ENCODE peak calls at places on chromosomes 3 and 15, in ten cellular contexts. One of them, this sample, is unnamed. For H3K36me3, the result is how much of the 10 kb centered on the place peaks cover.

GRCh38 chr3:113193719-113194118 is 17.6 kb upstream of the BOC start:
- DNase-seq in endothelial cell of umbilical vein: no peak
- DNase-seq in uterus: no peak
- DNase-seq in heart left ventricle: no peak
- DNase-seq in ascending aorta: no peak
- DNase-seq in neuronal stem cell: no peak
- DNase-seq in HAP-1: no peak
- DNase-seq in PC-9: no peak
- DNase-seq in esophagus squamous epithelium: no peak
- DNase-seq in MG63: no peak
- DNase-seq in this sample: no peak

GRCh38 chr3:55646121-55646520 is 159.0 kb upstream of the WNT5A start:
- DNase-seq in endothelial cell of umbilical vein: no peak
- DNase-seq in uterus: no peak
- DNase-seq in heart left ventricle: no peak
- DNase-seq in ascending aorta: no peak
- DNase-seq in neuronal stem cell: no peak
- DNase-seq in HAP-1: no peak
- DNase-seq in PC-9: no peak
- DNase-seq in esophagus squamous epithelium: no peak
- DNase-seq in MG63: no peak
- DNase-seq in this sample: no peak

GRCh38 chr15:74631935-74632560 is 16.4 kb downstream of the CLK3 start:
- DNase-seq in endothelial cell of umbilical vein: peak
- DNase-seq in uterus: peak
- DNase-seq in heart left ventricle: no peak
- DNase-seq in ascending aorta: no peak
- DNase-seq in neuronal stem cell: peak
- DNase-seq in HAP-1: peak
- DNase-seq in PC-9: no peak
- DNase-seq in esophagus squamous epithelium: no peak
- DNase-seq in MG63: peak
- DNase-seq in this sample: peak

GRCh38 chr15:78206326-78207109 is 27.8 kb downstream of the ACSBG1 start:
- DNase-seq in endothelial cell of umbilical vein: no peak
- DNase-seq in uterus: no peak
- DNase-seq in heart left ventricle: no peak
- DNase-seq in ascending aorta: peak
- DNase-seq in neuronal stem cell: no peak
- DNase-seq in HAP-1: peak
- DNase-seq in PC-9: peak
- DNase-seq in esophagus squamous epithelium: no peak
- DNase-seq in MG63: peak
- DNase-seq in this sample: peak

GRCh38 chr3:138479355-138479964 is 45.0 kb downstream of the ESYT3 start:
- DNase-seq in endothelial cell of umbilical vein: peak
- DNase-seq in uterus: no peak
- DNase-seq in heart left ventricle: no peak
- DNase-seq in ascending aorta: no peak
- DNase-seq in neuronal stem cell: peak
- DNase-seq in HAP-1: peak
- DNase-seq in PC-9: no peak
- DNase-seq in esophagus squamous epithelium: no peak
- DNase-seq in MG63: no peak
- DNase-seq in this sample: peak

GRCh38 chr15:52746162-52746721 is 43.9 kb downstream of the ONECUT1 start:
- DNase-seq in endothelial cell of umbilical vein: no peak
- DNase-seq in uterus: no peak
- DNase-seq in heart left ventricle: no peak
- DNase-seq in ascending aorta: no peak
- DNase-seq in neuronal stem cell: no peak
- DNase-seq in HAP-1: no peak
- DNase-seq in PC-9: no peak
- DNase-seq in esophagus squamous epithelium: no peak
- DNase-seq in MG63: no peak
- DNase-seq in this sample: no peak

GRCh38 chr15:84883916-84884781 is at the start of gene SLC28A1:
- DNase-seq in endothelial cell of umbilical vein: no peak
- DNase-seq in uterus: no peak
- DNase-seq in heart left ventricle: peak
- DNase-seq in ascending aorta: no peak
- DNase-seq in neuronal stem cell: no peak
- DNase-seq in HAP-1: no peak
- DNase-seq in PC-9: no peak
- DNase-seq in esophagus squamous epithelium: no peak
- DNase-seq in MG63: no peak
- DNase-seq in this sample: no peak

GRCh38 chr15:64010719-64011118 is 35.6 kb downstream of the DAPK2 start:
- DNase-seq in endothelial cell of umbilical vein: peak
- DNase-seq in uterus: peak
- DNase-seq in heart left ventricle: peak
- DNase-seq in ascending aorta: peak
- DNase-seq in neuronal stem cell: no peak
- DNase-seq in HAP-1: no peak
- DNase-seq in PC-9: peak
- DNase-seq in esophagus squamous epithelium: peak
- DNase-seq in MG63: peak
- DNase-seq in this sample: no peak

GRCh38 chr15:31262901-31263671 is 63.5 kb upstream of the KLF13 start:
- DNase-seq in endothelial cell of umbilical vein: no peak
- DNase-seq in uterus: peak
- DNase-seq in heart left ventricle: peak
- DNase-seq in ascending aorta: peak
- DNase-seq in neuronal stem cell: no peak
- DNase-seq in HAP-1: no peak
- DNase-seq in PC-9: no peak
- DNase-seq in esophagus squamous epithelium: no peak
- DNase-seq in MG63: no peak
- DNase-seq in this sample: no peak

GRCh38 chr3:6935964-6936363 is 75.0 kb downstream of the GRM7 start:
- DNase-seq in endothelial cell of umbilical vein: no peak
- DNase-seq in uterus: no peak
- DNase-seq in heart left ventricle: no peak
- DNase-seq in ascending aorta: no peak
- DNase-seq in neuronal stem cell: no peak
- DNase-seq in HAP-1: no peak
- DNase-seq in PC-9: no peak
- DNase-seq in esophagus squamous epithelium: no peak
- DNase-seq in MG63: no peak
- DNase-seq in this sample: no peak

DNA sequence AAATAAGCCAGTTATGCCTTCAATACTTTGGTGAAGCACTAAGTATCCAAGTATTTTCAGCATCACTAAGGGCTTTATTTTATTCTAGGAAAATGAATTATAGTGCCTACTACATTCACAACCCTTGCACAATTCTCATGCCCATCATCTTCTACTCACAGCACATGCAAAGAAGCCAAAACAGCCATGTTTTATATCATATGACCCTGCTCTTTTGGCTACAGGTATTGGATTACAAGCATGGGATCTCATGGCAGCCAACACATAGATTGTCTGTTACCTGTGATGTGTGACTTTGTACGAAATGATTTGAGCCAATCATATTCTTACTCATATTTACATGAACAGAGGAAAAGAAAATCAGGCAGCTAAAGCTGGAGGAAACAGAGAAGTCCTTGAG is 38.6 kb downstream of the STT3B start:
- DNase-seq in endothelial cell of umbilical vein: no peak
- DNase-seq in uterus: no peak
- DNase-seq in heart left ventricle: no peak
- DNase-seq in ascending aorta: no peak
- DNase-seq in neuronal stem cell: no peak
- DNase-seq in HAP-1: no peak
- DNase-seq in PC-9: no peak
- DNase-seq in esophagus squamous epithelium: no peak
- DNase-seq in MG63: no peak
- DNase-seq in this sample: no peak
- H3K4me3 ChIP-seq in endothelial cell of umbilical vein: no peak
- H3K4me3 ChIP-seq in uterus: no peak
- H3K4me3 ChIP-seq in heart left ventricle: no peak
- H3K4me3 ChIP-seq in ascending aorta: no peak
- H3K4me3 ChIP-seq in neuronal stem cell: no peak
- H3K4me3 ChIP-seq in HAP-1: no peak
- H3K4me3 ChIP-seq in PC-9: no peak
- H3K4me3 ChIP-seq in esophagus squamous epithelium: no peak
- H3K4me3 ChIP-seq in MG63: no peak
- H3K4me3 ChIP-seq in this sample: no peak

GRCh38 chr3:123299581-123299980 is 97.8 kb downstream of the SEC22A start:
- DNase-seq in endothelial cell of umbilical vein: no peak
- DNase-seq in uterus: no peak
- DNase-seq in heart left ventricle: no peak
- DNase-seq in ascending aorta: no peak
- DNase-seq in neuronal stem cell: no peak
- DNase-seq in HAP-1: no peak
- DNase-seq in PC-9: no peak
- DNase-seq in esophagus squamous epithelium: no peak
- DNase-seq in MG63: no peak
- DNase-seq in this sample: no peak

GRCh38 chr3:123300572-123300971 is 98.8 kb downstream of the SEC22A start:
- DNase-seq in endothelial cell of umbilical vein: no peak
- DNase-seq in uterus: no peak
- DNase-seq in heart left ventricle: no peak
- DNase-seq in ascending aorta: no peak
- DNase-seq in neuronal stem cell: no peak
- DNase-seq in HAP-1: no peak
- DNase-seq in PC-9: no peak
- DNase-seq in esophagus squamous epithelium: no peak
- DNase-seq in MG63: no peak
- DNase-seq in this sample: peak

GRCh38 chr3:123301331-123302184 is 99.8 kb downstream of the SEC22A start:
- DNase-seq in endothelial cell of umbilical vein: no peak
- DNase-seq in uterus: no peak
- DNase-seq in heart left ventricle: peak
- DNase-seq in ascending aorta: no peak
- DNase-seq in neuronal stem cell: no peak
- DNase-seq in HAP-1: no peak
- DNase-seq in PC-9: no peak
- DNase-seq in esophagus squamous epithelium: no peak
- DNase-seq in MG63: no peak
- DNase-seq in this sample: no peak

GRCh38 chr3:123298903-123299302 is 97.2 kb downstream of the SEC22A start:
- DNase-seq in endothelial cell of umbilical vein: no peak
- DNase-seq in uterus: no peak
- DNase-seq in heart left ventricle: no peak
- DNase-seq in ascending aorta: no peak
- DNase-seq in neuronal stem cell: no peak
- DNase-seq in HAP-1: no peak
- DNase-seq in PC-9: no peak
- DNase-seq in esophagus squamous epithelium: no peak
- DNase-seq in MG63: no peak
- DNase-seq in this sample: no peak

GRCh38 chr3:123300056-123300455 is 98.3 kb downstream of the SEC22A start:
- DNase-seq in endothelial cell of umbilical vein: no peak
- DNase-seq in uterus: no peak
- DNase-seq in heart left ventricle: no peak
- DNase-seq in ascending aorta: no peak
- DNase-seq in neuronal stem cell: no peak
- DNase-seq in HAP-1: no peak
- DNase-seq in PC-9: no peak
- DNase-seq in esophagus squamous epithelium: no peak
- DNase-seq in MG63: no peak
- DNase-seq in this sample: no peak
- H3K36me3 ChIP-seq in endothelial cell of umbilical vein: under half
- H3K36me3 ChIP-seq in uterus: under half
- H3K36me3 ChIP-seq in heart left ventricle: under half
- H3K36me3 ChIP-seq in ascending aorta: half or more
- H3K36me3 ChIP-seq in neuronal stem cell: under half
- H3K36me3 ChIP-seq in HAP-1: under half
- H3K36me3 ChIP-seq in PC-9: under half
- H3K36me3 ChIP-seq in esophagus squamous epithelium: under half
- H3K36me3 ChIP-seq in MG63: under half
- H3K36me3 ChIP-seq in this sample: under half

GRCh38 chr3:173839859-173840258 is 442.3 kb downstream of the NLGN1 start:
- DNase-seq in endothelial cell of umbilical vein: no peak
- DNase-seq in uterus: no peak
- DNase-seq in heart left ventricle: no peak
- DNase-seq in ascending aorta: no peak
- DNase-seq in neuronal stem cell: no peak
- DNase-seq in HAP-1: no peak
- DNase-seq in PC-9: no peak
- DNase-seq in esophagus squamous epithelium: no peak
- DNase-seq in MG63: no peak
- DNase-seq in this sample: no peak
- H3K4me3 ChIP-seq in endothelial cell of umbilical vein: no peak
- H3K4me3 ChIP-seq in uterus: no peak
- H3K4me3 ChIP-seq in heart left ventricle: no peak
- H3K4me3 ChIP-seq in ascending aorta: no peak
- H3K4me3 ChIP-seq in neuronal stem cell: no peak
- H3K4me3 ChIP-seq in HAP-1: no peak
- H3K4me3 ChIP-seq in PC-9: no peak
- H3K4me3 ChIP-seq in esophagus squamous epithelium: no peak
- H3K4me3 ChIP-seq in MG63: no peak
- H3K4me3 ChIP-seq in this sample: no peak

GRCh38 chr3:187708696-187709095 is 6.3 kb upstream of the RTP2 start:
- DNase-seq in endothelial cell of umbilical vein: no peak
- DNase-seq in uterus: no peak
- DNase-seq in heart left ventricle: no peak
- DNase-seq in ascending aorta: no peak
- DNase-seq in neuronal stem cell: no peak
- DNase-seq in HAP-1: no peak
- DNase-seq in PC-9: no peak
- DNase-seq in esophagus squamous epithelium: no peak
- DNase-seq in MG63: no peak
- DNase-seq in this sample: no peak
- H3K36me3 ChIP-seq in endothelial cell of umbilical vein: under half
- H3K36me3 ChIP-seq in uterus: under half
- H3K36me3 ChIP-seq in heart left ventricle: under half
- H3K36me3 ChIP-seq in ascending aorta: under half
- H3K36me3 ChIP-seq in neuronal stem cell: under half
- H3K36me3 ChIP-seq in HAP-1: under half
- H3K36me3 ChIP-seq in PC-9: under half
- H3K36me3 ChIP-seq in esophagus squamous epithelium: under half
- H3K36me3 ChIP-seq in MG63: under half
- H3K36me3 ChIP-seq in this sample: under half

GRCh38 chr3:10761583-10761982 is 54.4 kb upstream of the SLC6A11 start:
- DNase-seq in endothelial cell of umbilical vein: no peak
- DNase-seq in uterus: no peak
- DNase-seq in heart left ventricle: no peak
- DNase-seq in ascending aorta: no peak
- DNase-seq in neuronal stem cell: no peak
- DNase-seq in HAP-1: no peak
- DNase-seq in PC-9: no peak
- DNase-seq in esophagus squamous epithelium: no peak
- DNase-seq in MG63: no peak
- DNase-seq in this sample: no peak
- H3K4me3 ChIP-seq in endothelial cell of umbilical vein: no peak
- H3K4me3 ChIP-seq in uterus: no peak
- H3K4me3 ChIP-seq in heart left ventricle: no peak
- H3K4me3 ChIP-seq in ascending aorta: no peak
- H3K4me3 ChIP-seq in neuronal stem cell: no peak
- H3K4me3 ChIP-seq in HAP-1: no peak
- H3K4me3 ChIP-seq in PC-9: no peak
- H3K4me3 ChIP-seq in esophagus squamous epithelium: no peak
- H3K4me3 ChIP-seq in MG63: no peak
- H3K4me3 ChIP-seq in this sample: no peak

GRCh38 chr3:22928716-22929115 is 274.4 kb upstream of the UBE2E2 start:
- DNase-seq in endothelial cell of umbilical vein: no peak
- DNase-seq in uterus: no peak
- DNase-seq in heart left ventricle: no peak
- DNase-seq in ascending aorta: no peak
- DNase-seq in neuronal stem cell: no peak
- DNase-seq in HAP-1: no peak
- DNase-seq in PC-9: no peak
- DNase-seq in esophagus squamous epithelium: no peak
- DNase-seq in MG63: no peak
- DNase-seq in this sample: no peak
- H3K36me3 ChIP-seq in endothelial cell of umbilical vein: under half
- H3K36me3 ChIP-seq in uterus: under half
- H3K36me3 ChIP-seq in heart left ventricle: under half
- H3K36me3 ChIP-seq in ascending aorta: under half
- H3K36me3 ChIP-seq in neuronal stem cell: under half
- H3K36me3 ChIP-seq in HAP-1: under half
- H3K36me3 ChIP-seq in PC-9: under half
- H3K36me3 ChIP-seq in esophagus squamous epithelium: under half
- H3K36me3 ChIP-seq in MG63: under half
- H3K36me3 ChIP-seq in this sample: under half

GRCh38 chr3:89803711-89804110 is 696.3 kb downstream of the EPHA3 start:
- DNase-seq in endothelial cell of umbilical vein: no peak
- DNase-seq in uterus: no peak
- DNase-seq in heart left ventricle: no peak
- DNase-seq in ascending aorta: no peak
- DNase-seq in neuronal stem cell: no peak
- DNase-seq in HAP-1: no peak
- DNase-seq in PC-9: no peak
- DNase-seq in esophagus squamous epithelium: no peak
- DNase-seq in MG63: no peak
- DNase-seq in this sample: no peak
- H3K4me3 ChIP-seq in endothelial cell of umbilical vein: no peak
- H3K4me3 ChIP-seq in uterus: no peak
- H3K4me3 ChIP-seq in heart left ventricle: no peak
- H3K4me3 ChIP-seq in ascending aorta: no peak
- H3K4me3 ChIP-seq in neuronal stem cell: no peak
- H3K4me3 ChIP-seq in HAP-1: no peak
- H3K4me3 ChIP-seq in PC-9: no peak
- H3K4me3 ChIP-seq in esophagus squamous epithelium: no peak
- H3K4me3 ChIP-seq in MG63: no peak
- H3K4me3 ChIP-seq in this sample: no peak

This sample was measured in WERI-Rb-1.